ENCODE peak calls at places on chromosomes 7 and 10, in ten cellular contexts. Y is H4; X is GF-D8; M is MV-4-11; C is GOT3; J is AG04450; S is glutamatergic neuron; T is testis; V is activated CD8-positive, alpha-beta memory T cell treated with anti-CD3 and anti-CD28 coated beads for 4 hours; D is epithelial cell of esophagus. U is an unnamed sample.

GRCh38 chr7:38840736-38841460 is 68.1 kb downstream of the VPS41 start:
- DNase-seq in Y (peak; percentile 50), X (no peak), M (no peak), C (no peak), J (peak; percentile 79), S (no peak), T (no peak), V (no peak), D (peak; percentile 43), U (no peak)

GRCh38 chr7:116727432-116728009 is 55.5 kb downstream of the MET start:
- DNase-seq in Y (no peak), X (no peak), M (no peak), C (no peak), J (no peak), S (no peak), T (no peak), V (no peak), D (peak; percentile 34), U (no peak)

GRCh38 chr10:15897282-15897681 is 37.0 kb upstream of the MINDY3 start:
- DNase-seq in Y (peak; percentile 57), X (no peak), M (no peak), C (no peak), J (no peak), S (no peak), T (no peak), V (no peak), D (peak; percentile 63), U (no peak)

GRCh38 chr10:52951819-52952218 is 179.2 kb upstream of the MBL2 start:
- DNase-seq in Y (peak; percentile 40), X (no peak), M (peak; percentile 11), C (no peak), J (peak; percentile 2), S (peak; percentile 69), T (peak; percentile 81), V (no peak), D (peak; percentile 61), U (no peak)

GRCh38 chr7:112649560-112649959 is 140.6 kb downstream of the TMEM168 start:
- DNase-seq in Y (no peak), X (no peak), M (no peak), C (no peak), J (no peak), S (no peak), T (no peak), V (no peak), D (peak; percentile 38), U (no peak)

GRCh38 chr7:125661677-125662076 is 732.1 kb upstream of the POT1 start:
- DNase-seq in Y (no peak), X (peak; percentile 73), M (no peak), C (no peak), J (no peak), S (no peak), T (no peak), V (no peak), D (no peak), U (no peak)

GRCh38 chr10:19488592-19489280 is 327.5 kb upstream of the PLXDC2 start:
- DNase-seq in Y (no peak), X (no peak), M (no peak), C (no peak), J (no peak), S (peak; percentile 86), T (peak; percentile 72), V (no peak), D (peak; percentile 4), U (no peak)

GRCh38 chr7:34104992-34105391 is 199.7 kb downstream of the BMPER start:
- DNase-seq in Y (no peak), X (no peak), M (no peak), C (no peak), J (no peak), S (no peak), T (no peak), V (no peak), D (peak; percentile 55), U (no peak)

GRCh38 chr7:105010538-105011523 is 3.2 kb upstream of the KMT2E start:
- DNase-seq in Y (no peak), X (no peak), M (no peak), C (no peak), J (no peak), S (no peak), T (no peak), V (no peak), D (peak; percentile 32), U (no peak)

GRCh38 chr10:123150986-123151738 is 3.0 kb upstream of the BUB3 start:
- DNase-seq in Y (no peak), X (peak; percentile 59), M (no peak), C (no peak), J (no peak), S (peak; percentile 54), T (no peak), V (no peak), D (peak; percentile 59), U (no peak)

GRCh38 chr7:27606270-27607209 is 56.1 kb downstream of the HIBADH start:
- DNase-seq in Y (peak; percentile 97), X (no peak), M (no peak), C (no peak), J (no peak), S (no peak), T (no peak), V (no peak), D (peak; percentile 26), U (no peak)

GRCh38 chr10:274866-275265 is 139.6 kb downstream of the ZMYND11 start:
- DNase-seq in Y (no peak), X (no peak), M (no peak), C (no peak), J (no peak), S (no peak), T (no peak), V (no peak), D (no peak), U (no peak)

GRCh38 chr10:27285093-27285492 is 44.5 kb upstream of the ACBD5 start:
- DNase-seq in Y (peak; percentile 3), X (peak; percentile 1), M (peak; percentile 9), C (no peak), J (no peak), S (no peak), T (peak; percentile 39), V (no peak), D (peak; percentile 24), U (no peak)

GRCh38 chr7:88090671-88091070 is 129.2 kb downstream of the SRI start:
- DNase-seq in Y (no peak), X (no peak), M (no peak), C (no peak), J (no peak), S (no peak), T (no peak), V (no peak), D (no peak), U (no peak)

GRCh38 chr7:82762880-82763279 is 319.3 kb upstream of the CACNA2D1 start:
- DNase-seq in Y (no peak), X (no peak), M (no peak), C (no peak), J (no peak), S (no peak), T (no peak), V (no peak), D (no peak), U (no peak)

GRCh38 chr7:20798081-20798693 is 11.5 kb upstream of the SP8 start:
- DNase-seq in Y (peak; percentile 65), X (no peak), M (no peak), C (no peak), J (no peak), S (peak; percentile 67), T (no peak), V (no peak), D (peak; percentile 49), U (peak; percentile 58)

GRCh38 chr10:24292304-24293291 is 83.7 kb downstream of the KIAA1217 start:
- DNase-seq in Y (no peak), X (no peak), M (no peak), C (no peak), J (no peak), S (no peak), T (peak; percentile 38), V (no peak), D (no peak), U (no peak)

GRCh38 chr10:29102233-29102632 is 186.6 kb upstream of the LYZL1 start:
- DNase-seq in Y (no peak), X (no peak), M (no peak), C (no peak), J (no peak), S (no peak), T (no peak), V (no peak), D (no peak), U (no peak)

GRCh38 chr7:131074043-131074442 is 253.6 kb upstream of the MKLN1 start:
- DNase-seq in Y (no peak), X (no peak), M (no peak), C (no peak), J (no peak), S (no peak), T (no peak), V (no peak), D (no peak), U (no peak)

GRCh38 chr10:91196268-91197043 is 24.0 kb upstream of the PCGF5 start:
- DNase-seq in Y (no peak), X (no peak), M (no peak), C (no peak), J (no peak), S (no peak), T (no peak), V (no peak), D (peak; percentile 49), U (no peak)

GRCh38 chr7:87448427-87448826 is 27.1 kb downstream of the ABCB4 start:
- DNase-seq in Y (no peak), X (no peak), M (peak; percentile 55), C (no peak), J (no peak), S (peak; percentile 41), T (no peak), V (no peak), D (no peak), U (no peak)

GRCh38 chr7:99374121-99375064 is at the start of gene ARPC1B:
- DNase-seq in Y (peak; percentile 62), X (peak; percentile 54), M (peak; percentile 62), C (peak; percentile 49), J (no peak), S (peak; percentile 62), T (peak; percentile 82), V (peak; percentile 72), D (peak; percentile 78), U (peak; percentile 70)

GRCh38 chr7:100563809-100564400 is 9.8 kb downstream of the SAP25 start:
- DNase-seq in Y (peak; percentile 48), X (no peak), M (peak; percentile 56), C (no peak), J (no peak), S (peak; percentile 95), T (peak; percentile 90), V (peak; percentile 67), D (peak; percentile 77), U (peak; percentile 93)

GRCh38 chr7:150553163-150553562 is 14.0 kb upstream of the GIMAP4 start:
- DNase-seq in Y (no peak), X (no peak), M (no peak), C (no peak), J (no peak), S (no peak), T (no peak), V (no peak), D (no peak), U (no peak)